ENCODE peak calls at places on chromosomes 1 and 21, in eight cellular contexts. S, G, I, V, N, F, D and T are unnamed samples.
A peak's percentile ranks its signal among the peaks of the same experiment; 100 is the strongest.

GRCh38 chr1:55040083-55040952 is 970 bp downstream of the PCSK9 start:
- DNase-seq in S (peak; percentile 41), I (no peak), D (no peak), N (no peak), F (peak; percentile 31), G (no peak), V (no peak), T (peak; percentile 47)

GRCh38 chr1:41612953-41613352 is 128.5 kb upstream of the EDN2 start:
- DNase-seq in N (no peak), G (no peak), I (no peak), F (no peak), S (no peak), V (no peak), D (no peak), T (no peak)

GRCh38 chr21:25742900-25743299 is 8.1 kb downstream of the GABPA start:
- DNase-seq in S (no peak), V (no peak), N (no peak), D (no peak), G (no peak), I (no peak), F (no peak), T (no peak)

GRCh38 chr1:204692852-204693356 is 7.4 kb upstream of the LRRN2 start:
- DNase-seq in V (no peak), D (no peak), N (no peak), S (peak; percentile 74), F (peak; percentile 55), G (no peak), I (peak; percentile 38), T (no peak)

GRCh38 chr1:244112046-244112445 is 61.0 kb downstream of the ZBTB18 start:
- DNase-seq in G (no peak), S (no peak), I (no peak), N (no peak), D (no peak), F (no peak), V (no peak), T (no peak)

GRCh38 chr21:14523234-14523633 is 22.9 kb downstream of the SAMSN1 start:
- DNase-seq in V (no peak), N (no peak), S (no peak), I (no peak), F (no peak), D (no peak), G (peak; percentile 43), T (no peak)

GRCh38 chr1:200628223-200628868 is 7.8 kb upstream of the KIF14 start:
- DNase-seq in S (no peak), N (no peak), I (no peak), F (no peak), V (no peak), D (peak; percentile 89), G (no peak), T (no peak)

GRCh38 chr1:198778049-198778448 is 139.2 kb downstream of the PTPRC start:
- DNase-seq in I (no peak), F (no peak), S (no peak), V (no peak), N (no peak), G (no peak), D (no peak), T (no peak)

GRCh38 chr1:22921452-22922126 is 51.1 kb downstream of the LACTBL1 start:
- DNase-seq in I (no peak), F (no peak), N (no peak), G (no peak), V (no peak), D (no peak), S (no peak), T (no peak)

GRCh38 chr1:55192093-55192492 is 23.1 kb downstream of the USP24 start:
- DNase-seq in I (no peak), F (peak; percentile 54), D (no peak), G (no peak), V (no peak), N (no peak), S (no peak), T (no peak)

GRCh38 chr1:92969517-92969916 is 8.3 kb upstream of the DIPK1A start:
- DNase-seq in S (no peak), I (no peak), F (no peak), G (no peak), D (no peak), N (no peak), V (no peak), T (no peak)

GRCh38 chr1:92970990-92971689 is 9.9 kb upstream of the DIPK1A start:
- DNase-seq in G (no peak), I (no peak), D (no peak), F (no peak), N (no peak), V (no peak), S (no peak), T (no peak)

GRCh38 chr1:92975551-92976232 is 14.4 kb upstream of the DIPK1A start:
- DNase-seq in I (no peak), D (peak; percentile 97), V (no peak), N (no peak), G (no peak), F (no peak), S (no peak), T (no peak)

GRCh38 chr1:92972413-92973129 is 11.3 kb upstream of the DIPK1A start:
- DNase-seq in N (no peak), I (no peak), V (no peak), D (no peak), S (peak; percentile 57), F (no peak), G (no peak), T (no peak)

DNA sequence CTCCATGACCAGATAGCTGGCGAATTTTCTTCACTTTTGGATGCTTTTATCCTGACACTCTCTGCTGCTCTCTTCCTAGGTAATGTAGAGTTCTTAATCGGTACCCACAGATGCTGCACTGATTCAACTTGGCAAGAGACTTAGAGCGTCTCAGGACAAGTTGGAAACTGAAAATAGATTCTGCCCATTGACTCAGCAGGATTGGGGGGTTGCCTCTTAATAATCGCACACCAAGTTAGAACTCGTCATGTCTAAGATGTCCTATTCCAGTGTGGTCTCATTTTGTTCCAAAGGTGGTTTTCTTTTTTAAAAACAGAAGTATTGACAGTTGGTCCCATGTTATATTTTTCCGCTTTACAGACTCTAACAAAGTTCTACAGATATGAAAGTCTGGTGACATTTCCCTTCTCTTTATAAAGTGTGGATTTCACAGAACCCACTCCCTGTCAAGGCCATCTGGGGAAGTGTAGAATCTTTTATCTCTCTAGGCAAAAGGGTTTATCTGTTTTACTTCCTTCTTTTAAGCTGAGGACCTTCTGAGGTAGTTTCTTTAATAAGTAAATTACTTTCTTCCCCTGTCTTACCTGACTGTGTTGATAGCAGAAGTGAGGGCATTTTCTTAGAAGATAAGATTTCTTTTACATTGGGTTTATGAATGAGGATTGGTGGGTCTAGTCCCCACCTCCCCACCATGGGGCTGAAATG is 12.1 kb upstream of the DIPK1A start:
- DNase-seq in N (no peak), V (no peak), I (no peak), G (no peak), D (no peak), F (no peak), S (no peak), T (no peak)
- TF ChIP-seq REST in N (no peak), V (no peak), I (no peak), G (no peak), D (no peak), F (no peak), S (no peak), T (no peak)

GRCh38 chr1:3297756-3298155 is 156.7 kb upstream of the ARHGEF16 start:
- DNase-seq in V (no peak), I (no peak), N (no peak), F (no peak), S (no peak), D (no peak), G (no peak), T (no peak)
- TF ChIP-seq REST in V (no peak), I (no peak), N (no peak), F (no peak), S (no peak), D (no peak), G (no peak), T (no peak)

DNA sequence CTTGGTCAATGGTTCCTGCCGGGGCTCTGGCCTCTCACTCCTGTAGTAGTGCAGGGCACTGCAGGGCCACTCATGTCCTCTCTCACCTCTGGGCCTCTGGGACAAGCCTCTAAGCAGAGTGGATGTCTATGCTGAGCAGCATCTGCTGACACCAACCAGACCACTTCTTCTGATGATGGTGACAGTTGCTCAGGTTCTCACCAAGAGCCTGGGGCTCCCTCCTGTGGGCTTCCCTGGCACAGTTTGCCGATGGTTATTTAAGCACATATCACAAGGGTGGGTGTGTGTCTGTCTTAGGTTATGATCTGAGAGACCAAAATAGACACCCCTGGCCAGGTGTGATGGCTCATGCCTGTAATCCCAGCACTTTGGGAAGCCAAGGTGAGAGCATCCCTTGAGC is 17.4 kb upstream of the GPR137B start:
- DNase-seq in G (no peak), I (no peak), N (no peak), D (no peak), F (no peak), S (peak; percentile 30), V (no peak), T (no peak)
- TF ChIP-seq REST in G (no peak), I (no peak), N (no peak), D (no peak), F (no peak), S (no peak), V (no peak), T (no peak)

DNA sequence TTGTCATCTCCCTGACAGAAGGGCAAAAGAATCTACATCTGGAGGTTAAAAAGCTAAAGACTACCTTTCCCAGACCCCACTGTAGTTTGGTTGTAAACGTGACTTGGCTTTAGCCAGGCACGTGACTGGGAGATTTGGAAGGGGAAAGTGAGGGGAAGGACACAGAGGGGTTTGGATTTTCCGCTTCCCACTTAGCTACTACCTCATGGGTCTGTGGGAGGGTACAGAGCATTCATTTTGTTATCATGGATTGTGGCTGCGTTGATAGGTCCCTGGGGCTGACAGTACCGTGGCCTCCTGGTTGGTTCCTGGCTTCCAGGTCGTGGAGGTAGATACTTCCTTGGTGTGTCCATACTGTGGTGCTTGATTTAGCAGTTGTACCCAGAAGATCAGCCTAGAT is 2.6 kb downstream of the CHD1L start:
- DNase-seq in F (peak; percentile 50), G (no peak), S (no peak), V (no peak), D (no peak), I (no peak), N (no peak), T (no peak)
- TF ChIP-seq REST in F (no peak), G (no peak), S (no peak), V (no peak), D (no peak), I (no peak), N (no peak), T (no peak)

DNA sequence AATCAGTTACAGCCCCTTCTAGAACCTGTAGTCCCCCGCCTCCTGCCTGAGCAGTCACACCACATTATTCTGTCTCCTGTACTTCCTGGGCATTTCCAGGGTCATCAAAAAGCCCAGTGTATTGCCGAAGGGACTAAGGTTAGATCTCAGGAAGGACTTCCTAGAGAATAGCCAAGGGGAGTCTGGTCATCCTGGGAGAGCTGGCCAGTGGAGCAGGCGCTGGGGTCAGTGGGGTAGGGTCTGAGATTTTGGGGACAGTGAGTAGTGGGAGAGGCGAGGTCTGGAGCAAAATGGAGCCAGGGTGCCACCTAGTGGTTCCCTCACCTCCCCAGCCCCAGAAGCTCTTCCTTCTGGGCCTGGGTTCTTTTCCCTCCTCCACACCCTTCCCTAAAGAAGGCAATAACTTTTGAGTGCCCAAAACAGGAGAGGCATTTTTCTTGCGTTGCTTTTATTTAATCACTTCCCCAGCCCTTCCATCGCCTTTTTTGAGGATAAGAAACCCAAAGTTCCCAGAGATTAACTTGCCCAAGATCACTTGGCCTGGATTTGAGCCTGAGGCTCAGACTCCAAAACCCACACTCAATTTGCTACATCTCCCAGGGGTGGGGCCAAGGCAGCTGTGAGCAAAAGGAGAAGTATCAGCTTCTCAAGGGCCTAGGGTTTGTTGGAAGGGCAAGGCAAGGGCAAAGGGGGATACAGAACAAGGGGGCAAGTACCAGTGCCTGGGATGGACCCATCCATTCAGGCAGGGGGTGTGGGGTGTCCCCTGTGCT is 7.3 kb upstream of the PMVK start:
- DNase-seq in D (no peak), V (peak; percentile 70), G (no peak), S (peak; percentile 79), N (no peak), I (no peak), F (peak; percentile 54), T (peak; percentile 83)
- TF ChIP-seq REST in D (no peak), V (no peak), G (no peak), S (no peak), N (no peak), I (no peak), F (no peak), T (no peak)